ENCODE peak calls at places on chromosomes 7 and 10, in four cellular contexts. O, H, I and Y are unnamed samples. For H3K4me1, the result is how much of the 10 kb centered on the place peaks cover.

GRCh38 chr7:114822131-114822530 is 99.8 kb upstream of the MDFIC start:
- DNase-seq in O (no peak), H (no peak), I (no peak), Y (no peak)

GRCh38 chr7:45242261-45242660 is 84.7 kb downstream of the RAMP3 start:
- DNase-seq in O (no peak), H (no peak), I (no peak), Y (no peak)

GRCh38 chr10:66180651-66181318 is 745.1 kb upstream of the LRRTM3 start:
- DNase-seq in O (peak), H (peak), I (no peak), Y (peak)

GRCh38 chr10:97540669-97541500 is 31.7 kb upstream of the ANKRD2 start:
- DNase-seq in O (no peak), H (no peak), I (peak), Y (no peak)

GRCh38 chr10:79981673-79982485 is 33.0 kb upstream of the SFTPD start:
- DNase-seq in O (peak), H (peak), I (peak), Y (peak)

GRCh38 chr10:88170628-88171027 is 307.2 kb downstream of the PTEN start:
- DNase-seq in O (no peak), H (no peak), I (no peak), Y (no peak)

GRCh38 chr7:75617634-75618234 is 121.0 kb downstream of the HIP1 start:
- DNase-seq in O (no peak), H (peak), I (peak), Y (peak)

GRCh38 chr10:79407811-79408795 is 37.3 kb downstream of the ZCCHC24 start:
- DNase-seq in O (no peak), H (peak), I (peak), Y (no peak)

DNA sequence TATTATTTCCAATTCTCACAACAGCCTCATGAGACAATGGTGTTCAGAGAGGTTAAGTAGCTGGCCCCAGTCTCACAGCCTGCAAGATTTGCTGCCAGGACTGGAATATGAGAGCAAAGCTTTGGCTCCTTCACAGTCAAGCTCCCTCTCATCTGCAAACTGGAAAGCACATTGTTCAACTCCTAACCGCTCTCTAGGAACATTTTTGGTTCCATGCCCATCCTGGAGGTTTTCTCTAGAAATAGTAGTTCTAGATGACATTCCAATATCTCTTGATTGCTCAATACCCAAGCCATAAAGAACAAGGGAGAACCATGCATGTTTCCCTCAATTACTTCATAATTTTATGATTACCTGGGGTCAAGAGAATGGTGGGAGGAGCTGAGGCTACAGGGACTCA is 75.6 kb upstream of the CXCL12 start:
- DNase-seq in O (no peak), H (no peak), I (no peak), Y (no peak)
- TF ChIP-seq POLR2A in O (no peak), H (no peak), I (no peak), Y (no peak)

GRCh38 chr10:14185501-14186045 is 145.2 kb downstream of the FRMD4A start:
- DNase-seq in O (no peak), H (no peak), I (no peak), Y (no peak)
- TF ChIP-seq CTCF in O (no peak), H (no peak), I (no peak), Y (no peak)

DNA sequence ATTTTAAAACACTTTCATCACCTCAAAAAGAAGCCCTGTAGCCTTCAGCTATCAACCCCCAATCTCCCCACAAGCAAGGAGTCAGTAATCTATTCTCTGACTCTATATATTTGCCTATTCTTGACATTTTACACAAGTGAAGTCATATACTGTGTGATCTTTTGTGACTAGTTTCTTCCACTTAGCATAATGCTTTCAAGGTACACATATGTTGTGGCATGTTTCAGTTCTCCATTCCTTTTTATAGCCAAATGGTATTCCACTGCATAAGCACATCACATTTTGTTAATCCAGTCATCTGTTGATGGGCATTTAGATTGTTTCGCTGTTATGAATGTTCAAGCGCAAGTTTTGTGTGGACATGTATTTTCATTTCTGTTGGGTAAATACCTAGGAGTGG is 405.7 kb downstream of the KCNMA1 start:
- DNase-seq in O (no peak), H (no peak), I (no peak), Y (no peak)
- H3K4me1 ChIP-seq in O (under half), H (under half), I (under half), Y (under half)

GRCh38 chr7:47352394-47352968 is 229.4 kb downstream of the TNS3 start:
- DNase-seq in O (no peak), H (no peak), I (no peak), Y (no peak)

GRCh38 chr7:47357398-47357797 is 224.5 kb downstream of the TNS3 start:
- DNase-seq in O (no peak), H (no peak), I (no peak), Y (no peak)

GRCh38 chr7:47356261-47356660 is 225.7 kb downstream of the TNS3 start:
- DNase-seq in O (no peak), H (no peak), I (no peak), Y (no peak)

GRCh38 chr7:47355684-47356083 is 226.2 kb downstream of the TNS3 start:
- DNase-seq in O (no peak), H (no peak), I (no peak), Y (peak)

DNA sequence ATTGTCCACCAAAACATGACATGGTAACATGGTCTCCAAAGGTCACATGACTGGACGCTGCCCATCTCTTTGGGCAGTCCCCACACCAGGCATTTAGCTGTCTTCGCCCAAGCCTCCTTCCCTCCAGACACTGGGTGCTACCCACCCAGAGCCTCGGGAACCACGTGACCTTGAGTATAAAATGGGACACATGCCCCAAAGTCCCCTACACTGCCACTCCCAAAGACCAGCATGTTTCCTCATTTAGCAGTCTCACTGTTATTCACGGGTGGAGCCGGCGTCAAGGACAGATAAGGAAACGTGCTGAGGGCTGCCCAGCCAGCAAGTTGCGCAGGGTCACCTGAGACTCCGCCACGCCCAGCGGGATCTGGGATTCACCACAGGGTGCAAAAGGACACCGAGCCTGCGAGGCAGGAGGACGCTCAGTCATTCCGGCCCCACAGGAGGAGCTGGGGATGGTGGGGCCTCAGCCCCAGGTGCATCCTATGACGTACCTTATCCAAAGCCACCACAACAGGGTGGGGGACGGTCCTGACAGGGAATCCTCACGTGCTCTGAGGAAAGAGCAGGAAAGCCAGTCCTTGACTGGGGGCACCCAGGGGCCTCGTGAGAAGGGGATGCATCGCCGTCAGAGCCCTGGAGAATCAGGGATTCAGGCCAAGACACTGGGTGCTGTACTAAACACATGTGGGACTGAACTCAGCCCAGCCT is 226.9 kb downstream of the TNS3 start:
- DNase-seq in O (no peak), H (peak), I (no peak), Y (peak)
- TF ChIP-seq POLR2A in O (no peak), H (no peak), I (no peak), Y (no peak)

GRCh38 chr7:95725170-95725569 is 47.2 kb upstream of the DYNC1I1 start:
- DNase-seq in O (no peak), H (no peak), I (no peak), Y (no peak)
- TF ChIP-seq CTCF in O (no peak), H (no peak), I (no peak), Y (no peak)

GRCh38 chr10:72261323-72262018 is 12.3 kb upstream of the DDIT4 start:
- DNase-seq in O (no peak), H (no peak), I (no peak), Y (peak)

GRCh38 chr10:72260215-72260587 is 13.5 kb upstream of the DDIT4 start:
- DNase-seq in O (no peak), H (peak), I (no peak), Y (no peak)

GRCh38 chr10:72258617-72259016 is 15.1 kb upstream of the DDIT4 start:
- DNase-seq in O (no peak), H (no peak), I (no peak), Y (no peak)

GRCh38 chr10:72259491-72260214 is 14.1 kb upstream of the DDIT4 start:
- DNase-seq in O (no peak), H (no peak), I (no peak), Y (peak)

GRCh38 chr10:72260588-72261322 is 13.0 kb upstream of the DDIT4 start:
- DNase-seq in O (peak), H (peak), I (peak), Y (peak)
- H3K4me1 ChIP-seq in O (half or more), H (half or more), I (under half), Y (under half)

DNA sequence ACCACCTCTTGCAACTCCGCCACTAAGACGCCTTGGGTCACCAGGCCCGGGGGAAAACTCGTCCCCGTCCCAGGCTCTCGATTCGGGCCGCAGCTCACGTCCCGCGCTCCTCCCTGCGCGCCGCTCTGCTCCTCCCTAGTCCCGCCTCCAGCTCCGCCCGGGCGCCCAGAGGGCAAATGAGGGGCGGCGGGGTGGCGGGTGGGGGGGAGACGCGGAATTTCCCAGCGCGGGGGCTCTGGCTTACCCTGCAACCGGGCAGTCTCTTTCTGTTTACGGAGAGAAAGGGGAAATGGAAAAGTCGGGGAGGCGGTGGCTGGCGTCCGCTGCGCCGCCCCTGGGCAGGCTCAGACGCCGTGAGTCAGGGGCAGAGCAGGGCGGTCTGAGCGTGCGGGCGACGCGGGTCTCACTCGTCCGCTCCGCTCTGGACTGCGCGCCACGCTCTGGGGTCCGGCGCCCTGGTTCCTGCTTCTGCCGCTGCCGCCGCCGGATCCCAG is at the start of gene MAP3K8:
- DNase-seq in O (peak), H (peak), I (peak), Y (peak)
- TF ChIP-seq POLR2A in O (peak), H (peak), I (peak), Y (peak)